ENCODE peak calls at places on chromosome 13, in six cellular contexts. One of them, this sample, is unnamed.

GRCh38 chr13:99150575-99151370 is 49.9 kb upstream of the UBAC2 start:
- DNase-seq in NCI-H345: no peak
- DNase-seq in stimulated activated naive CD8-positive, alpha-beta T cell treated with anti-CD3 and anti-CD28 coated beads, Interleukin-15, Interleukin-2, amounts not matched to agents 100 U/mL and 50 U/mL, for 24 hours: no peak
- DNase-seq in CD4-positive, alpha-beta T cell: no peak
- DNase-seq in stomach: no peak
- DNase-seq in astrocyte of the hippocampus: peak
- DNase-seq in this sample: no peak

GRCh38 chr13:106569233-106570095 is 1.5 kb upstream of the ARGLU1 start:
- DNase-seq in stimulated activated naive CD8-positive, alpha-beta T cell treated with anti-CD3 and anti-CD28 coated beads, Interleukin-15, Interleukin-2, amounts not matched to agents 100 U/mL and 50 U/mL, for 24 hours: no peak
- DNase-seq in NCI-H345: no peak
- DNase-seq in astrocyte of the hippocampus: no peak
- DNase-seq in stomach: no peak
- DNase-seq in CD4-positive, alpha-beta T cell: no peak
- DNase-seq in this sample: no peak

GRCh38 chr13:43804461-43805070 is 17.8 kb upstream of the ENOX1 start:
- DNase-seq in astrocyte of the hippocampus: peak
- DNase-seq in CD4-positive, alpha-beta T cell: no peak
- DNase-seq in NCI-H345: peak
- DNase-seq in stimulated activated naive CD8-positive, alpha-beta T cell treated with anti-CD3 and anti-CD28 coated beads, Interleukin-15, Interleukin-2, amounts not matched to agents 100 U/mL and 50 U/mL, for 24 hours: no peak
- DNase-seq in stomach: no peak
- DNase-seq in this sample: no peak

GRCh38 chr13:45108716-45109706 is 11.3 kb upstream of the GTF2F2 start:
- DNase-seq in stomach: no peak
- DNase-seq in stimulated activated naive CD8-positive, alpha-beta T cell treated with anti-CD3 and anti-CD28 coated beads, Interleukin-15, Interleukin-2, amounts not matched to agents 100 U/mL and 50 U/mL, for 24 hours: peak
- DNase-seq in CD4-positive, alpha-beta T cell: no peak
- DNase-seq in astrocyte of the hippocampus: peak
- DNase-seq in NCI-H345: no peak
- DNase-seq in this sample: no peak

GRCh38 chr13:47334173-47334572 is 437.3 kb upstream of the HTR2A start:
- DNase-seq in CD4-positive, alpha-beta T cell: no peak
- DNase-seq in stimulated activated naive CD8-positive, alpha-beta T cell treated with anti-CD3 and anti-CD28 coated beads, Interleukin-15, Interleukin-2, amounts not matched to agents 100 U/mL and 50 U/mL, for 24 hours: no peak
- DNase-seq in NCI-H345: no peak
- DNase-seq in stomach: no peak
- DNase-seq in astrocyte of the hippocampus: peak
- DNase-seq in this sample: no peak

GRCh38 chr13:33730147-33730546 is 87.8 kb upstream of the RFC3 start:
- DNase-seq in stomach: no peak
- DNase-seq in NCI-H345: no peak
- DNase-seq in CD4-positive, alpha-beta T cell: no peak
- DNase-seq in stimulated activated naive CD8-positive, alpha-beta T cell treated with anti-CD3 and anti-CD28 coated beads, Interleukin-15, Interleukin-2, amounts not matched to agents 100 U/mL and 50 U/mL, for 24 hours: no peak
- DNase-seq in astrocyte of the hippocampus: no peak
- DNase-seq in this sample: no peak

GRCh38 chr13:30020726-30021312 is 170.4 kb upstream of the UBL3 start:
- DNase-seq in CD4-positive, alpha-beta T cell: no peak
- DNase-seq in astrocyte of the hippocampus: no peak
- DNase-seq in stomach: no peak
- DNase-seq in stimulated activated naive CD8-positive, alpha-beta T cell treated with anti-CD3 and anti-CD28 coated beads, Interleukin-15, Interleukin-2, amounts not matched to agents 100 U/mL and 50 U/mL, for 24 hours: no peak
- DNase-seq in NCI-H345: no peak
- DNase-seq in this sample: no peak

GRCh38 chr13:29819157-29819556 is 31.3 kb downstream of the UBL3 start:
- DNase-seq in CD4-positive, alpha-beta T cell: no peak
- DNase-seq in astrocyte of the hippocampus: no peak
- DNase-seq in NCI-H345: no peak
- DNase-seq in stomach: no peak
- DNase-seq in stimulated activated naive CD8-positive, alpha-beta T cell treated with anti-CD3 and anti-CD28 coated beads, Interleukin-15, Interleukin-2, amounts not matched to agents 100 U/mL and 50 U/mL, for 24 hours: no peak
- DNase-seq in this sample: no peak

GRCh38 chr13:24112791-24113190 is 47.7 kb upstream of the SPATA13 start:
- DNase-seq in stomach: no peak
- DNase-seq in stimulated activated naive CD8-positive, alpha-beta T cell treated with anti-CD3 and anti-CD28 coated beads, Interleukin-15, Interleukin-2, amounts not matched to agents 100 U/mL and 50 U/mL, for 24 hours: no peak
- DNase-seq in astrocyte of the hippocampus: peak
- DNase-seq in NCI-H345: no peak
- DNase-seq in CD4-positive, alpha-beta T cell: no peak
- DNase-seq in this sample: no peak

GRCh38 chr13:106533101-106533939 is 2.1 kb downstream of the EFNB2 start:
- DNase-seq in astrocyte of the hippocampus: peak
- DNase-seq in stomach: peak
- DNase-seq in NCI-H345: peak
- DNase-seq in CD4-positive, alpha-beta T cell: no peak
- DNase-seq in stimulated activated naive CD8-positive, alpha-beta T cell treated with anti-CD3 and anti-CD28 coated beads, Interleukin-15, Interleukin-2, amounts not matched to agents 100 U/mL and 50 U/mL, for 24 hours: peak
- DNase-seq in this sample: no peak

GRCh38 chr13:113897161-113897560 is 33.3 kb upstream of the GAS6 start:
- DNase-seq in CD4-positive, alpha-beta T cell: no peak
- DNase-seq in stimulated activated naive CD8-positive, alpha-beta T cell treated with anti-CD3 and anti-CD28 coated beads, Interleukin-15, Interleukin-2, amounts not matched to agents 100 U/mL and 50 U/mL, for 24 hours: no peak
- DNase-seq in stomach: no peak
- DNase-seq in astrocyte of the hippocampus: peak
- DNase-seq in NCI-H345: no peak
- DNase-seq in this sample: peak

GRCh38 chr13:47306991-47307390 is 410.1 kb upstream of the HTR2A start:
- DNase-seq in NCI-H345: no peak
- DNase-seq in CD4-positive, alpha-beta T cell: no peak
- DNase-seq in stimulated activated naive CD8-positive, alpha-beta T cell treated with anti-CD3 and anti-CD28 coated beads, Interleukin-15, Interleukin-2, amounts not matched to agents 100 U/mL and 50 U/mL, for 24 hours: no peak
- DNase-seq in stomach: no peak
- DNase-seq in astrocyte of the hippocampus: no peak
- DNase-seq in this sample: no peak

GRCh38 chr13:80338781-80339577 is 1.9 kb downstream of the SPRY2 start:
- DNase-seq in stimulated activated naive CD8-positive, alpha-beta T cell treated with anti-CD3 and anti-CD28 coated beads, Interleukin-15, Interleukin-2, amounts not matched to agents 100 U/mL and 50 U/mL, for 24 hours: peak
- DNase-seq in stomach: peak
- DNase-seq in astrocyte of the hippocampus: peak
- DNase-seq in CD4-positive, alpha-beta T cell: no peak
- DNase-seq in NCI-H345: peak
- DNase-seq in this sample: peak

GRCh38 chr13:110712081-110712848 is 1.2 kb upstream of the ING1 start:
- DNase-seq in stomach: peak
- DNase-seq in stimulated activated naive CD8-positive, alpha-beta T cell treated with anti-CD3 and anti-CD28 coated beads, Interleukin-15, Interleukin-2, amounts not matched to agents 100 U/mL and 50 U/mL, for 24 hours: peak
- DNase-seq in astrocyte of the hippocampus: peak
- DNase-seq in NCI-H345: peak
- DNase-seq in CD4-positive, alpha-beta T cell: peak
- DNase-seq in this sample: peak

This sample was measured in esophagus muscularis mucosa.